ENCODE peak calls at places on chromosomes 12 and 14, in seven cellular contexts. One of them, this sample, is unnamed.

GRCh38 chr14:22837059-22837749 is 819 bp downstream of the MMP14 start:
- DNase-seq in GM23338: peak; percentile 73
- DNase-seq in K562: peak; percentile 17
- DNase-seq in Panc1: no peak
- DNase-seq in transverse colon: peak; percentile 58
- DNase-seq in upper lobe of left lung: peak; percentile 90
- DNase-seq in sigmoid colon: peak; percentile 86
- DNase-seq in this sample: peak; percentile 71

GRCh38 chr14:105047283-105048016 is 17.8 kb downstream of the GPR132 start:
- DNase-seq in GM23338: no peak
- DNase-seq in K562: no peak
- DNase-seq in Panc1: no peak
- DNase-seq in transverse colon: no peak
- DNase-seq in upper lobe of left lung: peak; percentile 68
- DNase-seq in sigmoid colon: peak; percentile 66
- DNase-seq in this sample: no peak

GRCh38 chr14:103562385-103563088 is at the start of the genes BAG5 and COA8:
- DNase-seq in GM23338: peak; percentile 94
- DNase-seq in K562: peak; percentile 82
- DNase-seq in Panc1: no peak
- DNase-seq in transverse colon: peak; percentile 88
- DNase-seq in upper lobe of left lung: peak; percentile 98
- DNase-seq in sigmoid colon: peak; percentile 88
- DNase-seq in this sample: peak; percentile 85

GRCh38 chr14:68983210-68983609 is 4.1 kb upstream of the ACTN1 start:
- DNase-seq in GM23338: no peak
- DNase-seq in K562: no peak
- DNase-seq in Panc1: no peak
- DNase-seq in transverse colon: no peak
- DNase-seq in upper lobe of left lung: no peak
- DNase-seq in sigmoid colon: no peak
- DNase-seq in this sample: no peak

GRCh38 chr14:95236221-95236620 is 78.9 kb upstream of the DICER1 start:
- DNase-seq in GM23338: no peak
- DNase-seq in K562: no peak
- DNase-seq in Panc1: no peak
- DNase-seq in transverse colon: no peak
- DNase-seq in upper lobe of left lung: no peak
- DNase-seq in sigmoid colon: peak; percentile 29
- DNase-seq in this sample: no peak

GRCh38 chr12:53195516-53196420 is 11.3 kb downstream of the ITGB7 start:
- DNase-seq in GM23338: no peak
- DNase-seq in K562: no peak
- DNase-seq in Panc1: no peak
- DNase-seq in transverse colon: no peak
- DNase-seq in upper lobe of left lung: no peak
- DNase-seq in sigmoid colon: peak; percentile 50
- DNase-seq in this sample: no peak

GRCh38 chr14:20559461-20559904 is 1.4 kb downstream of the RNASE9 start:
- DNase-seq in GM23338: peak; percentile 59
- DNase-seq in K562: no peak
- DNase-seq in Panc1: no peak
- DNase-seq in transverse colon: no peak
- DNase-seq in upper lobe of left lung: no peak
- DNase-seq in sigmoid colon: no peak
- DNase-seq in this sample: no peak

GRCh38 chr14:96156804-96157760 is 47.6 kb upstream of the BDKRB2 start:
- DNase-seq in GM23338: no peak
- DNase-seq in K562: no peak
- DNase-seq in Panc1: no peak
- DNase-seq in transverse colon: no peak
- DNase-seq in upper lobe of left lung: no peak
- DNase-seq in sigmoid colon: no peak
- DNase-seq in this sample: peak; percentile 24

GRCh38 chr14:47278233-47278842 is 397.1 kb downstream of the MDGA2 start:
- DNase-seq in GM23338: peak; percentile 80
- DNase-seq in K562: peak; percentile 14
- DNase-seq in Panc1: no peak
- DNase-seq in transverse colon: peak; percentile 41
- DNase-seq in upper lobe of left lung: no peak
- DNase-seq in sigmoid colon: no peak
- DNase-seq in this sample: peak; percentile 43

GRCh38 chr14:56119221-56119967 is 1.2 kb downstream of the PELI2 start:
- DNase-seq in GM23338: peak; percentile 64
- DNase-seq in K562: no peak
- DNase-seq in Panc1: no peak
- DNase-seq in transverse colon: peak; percentile 37
- DNase-seq in upper lobe of left lung: peak; percentile 93
- DNase-seq in sigmoid colon: peak; percentile 77
- DNase-seq in this sample: peak; percentile 46

GRCh38 chr14:59189281-59189821 is 884 bp downstream of the DAAM1 start:
- DNase-seq in GM23338: peak; percentile 28
- DNase-seq in K562: peak; percentile 11
- DNase-seq in Panc1: no peak
- DNase-seq in transverse colon: no peak
- DNase-seq in upper lobe of left lung: peak; percentile 88
- DNase-seq in sigmoid colon: no peak
- DNase-seq in this sample: no peak

GRCh38 chr12:50845021-50845647 is 2.4 kb downstream of the TMPRSS12 start:
- DNase-seq in GM23338: no peak
- DNase-seq in K562: peak; percentile 9
- DNase-seq in Panc1: no peak
- DNase-seq in transverse colon: no peak
- DNase-seq in upper lobe of left lung: no peak
- DNase-seq in sigmoid colon: no peak
- DNase-seq in this sample: no peak

GRCh38 chr12:30754750-30755394 is at the start of gene CAPRIN2:
- DNase-seq in GM23338: peak; percentile 97
- DNase-seq in K562: peak; percentile 90
- DNase-seq in Panc1: peak; percentile 83
- DNase-seq in transverse colon: peak; percentile 98
- DNase-seq in upper lobe of left lung: peak; percentile 100
- DNase-seq in sigmoid colon: peak; percentile 97
- DNase-seq in this sample: peak; percentile 98

GRCh38 chr12:53056296-53056695 is 6.4 kb downstream of the TNS2 start:
- DNase-seq in GM23338: no peak
- DNase-seq in K562: no peak
- DNase-seq in Panc1: no peak
- DNase-seq in transverse colon: peak; percentile 4
- DNase-seq in upper lobe of left lung: no peak
- DNase-seq in sigmoid colon: peak; percentile 65
- DNase-seq in this sample: no peak

GRCh38 chr12:31369712-31370521 is 44.0 kb upstream of the SINHCAF start:
- DNase-seq in GM23338: peak; percentile 86
- DNase-seq in K562: no peak
- DNase-seq in Panc1: no peak
- DNase-seq in transverse colon: peak; percentile 32
- DNase-seq in upper lobe of left lung: no peak
- DNase-seq in sigmoid colon: peak; percentile 66
- DNase-seq in this sample: peak; percentile 75

GRCh38 chr12:26124491-26125450 is at the start of gene BHLHE41:
- DNase-seq in GM23338: peak; percentile 93
- DNase-seq in K562: peak; percentile 53
- DNase-seq in Panc1: peak; percentile 81
- DNase-seq in transverse colon: peak; percentile 85
- DNase-seq in upper lobe of left lung: peak; percentile 93
- DNase-seq in sigmoid colon: peak; percentile 92
- DNase-seq in this sample: peak; percentile 78
- TF ChIP-seq POLR2AphosphoS5 in GM23338: no peak
- TF ChIP-seq POLR2AphosphoS5 in K562: no peak
- TF ChIP-seq POLR2AphosphoS5 in Panc1: peak; percentile 43
- TF ChIP-seq POLR2AphosphoS5 in transverse colon: peak; percentile 85
- TF ChIP-seq POLR2AphosphoS5 in upper lobe of left lung: no peak
- TF ChIP-seq POLR2AphosphoS5 in sigmoid colon: peak; percentile 96
- TF ChIP-seq POLR2AphosphoS5 in this sample: peak; percentile 93

GRCh38 chr12:104939089-104939488 is 19.0 kb downstream of the SLC41A2 start:
- DNase-seq in GM23338: no peak
- DNase-seq in K562: no peak
- DNase-seq in Panc1: no peak
- DNase-seq in transverse colon: no peak
- DNase-seq in upper lobe of left lung: no peak
- DNase-seq in sigmoid colon: no peak
- DNase-seq in this sample: no peak
- H3K4me3 ChIP-seq in GM23338: no peak overlapping the region
- H3K4me3 ChIP-seq in K562: no peak overlapping the region
- H3K4me3 ChIP-seq in Panc1: no peak overlapping the region
- H3K4me3 ChIP-seq in transverse colon: no peak overlapping the region
- H3K4me3 ChIP-seq in upper lobe of left lung: no peak overlapping the region
- H3K4me3 ChIP-seq in sigmoid colon: no peak overlapping the region
- H3K4me3 ChIP-seq in this sample: no peak overlapping the region

DNA sequence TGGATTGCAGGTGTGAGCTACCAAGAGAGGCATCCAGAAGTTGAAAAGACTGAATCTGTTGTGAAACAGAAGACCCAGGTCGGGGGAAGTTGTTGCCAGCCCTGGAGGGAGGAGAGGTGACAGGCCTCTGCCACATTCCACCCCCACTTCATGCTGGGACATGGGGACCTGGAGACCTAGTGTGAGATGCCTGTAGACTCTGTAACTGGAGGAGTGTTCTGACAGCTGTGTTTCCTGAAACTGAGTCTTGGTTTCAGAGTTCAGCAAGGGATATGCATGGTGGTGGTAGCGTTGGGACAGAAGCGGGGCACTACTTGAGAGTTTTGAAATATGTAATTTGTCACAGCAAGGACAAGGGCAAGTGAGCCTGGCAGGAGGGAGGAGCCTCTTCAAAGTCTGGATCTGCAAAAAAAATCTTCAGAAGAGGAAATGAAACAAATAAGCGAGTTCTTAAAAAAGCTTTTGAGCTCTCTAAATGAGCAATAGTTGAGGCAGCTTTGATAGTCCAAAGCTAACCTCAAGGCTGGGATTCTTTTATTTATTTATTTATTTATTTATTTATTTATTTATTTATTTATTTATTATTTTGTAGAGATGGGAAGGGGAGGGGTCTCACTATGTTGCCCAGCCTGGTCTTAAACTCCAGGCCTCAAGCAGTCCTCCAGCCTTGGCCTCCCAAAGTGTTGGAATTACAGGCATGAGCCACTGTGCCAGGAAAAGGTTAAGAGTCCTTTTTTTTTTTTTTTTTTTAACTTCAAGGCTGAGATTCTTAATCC is 58.9 kb upstream of the EEA1 start:
- DNase-seq in GM23338: peak; percentile 16
- DNase-seq in K562: no peak
- DNase-seq in Panc1: no peak
- DNase-seq in transverse colon: peak; percentile 50
- DNase-seq in upper lobe of left lung: no peak
- DNase-seq in sigmoid colon: no peak
- DNase-seq in this sample: no peak
- TF ChIP-seq POLR2AphosphoS5 in GM23338: no peak
- TF ChIP-seq POLR2AphosphoS5 in K562: no peak
- TF ChIP-seq POLR2AphosphoS5 in Panc1: no peak
- TF ChIP-seq POLR2AphosphoS5 in transverse colon: no peak
- TF ChIP-seq POLR2AphosphoS5 in upper lobe of left lung: no peak
- TF ChIP-seq POLR2AphosphoS5 in sigmoid colon: no peak
- TF ChIP-seq POLR2AphosphoS5 in this sample: no peak

GRCh38 chr12:127381043-127381668 is 885.8 kb upstream of the TMEM132C start:
- DNase-seq in GM23338: peak; percentile 79
- DNase-seq in K562: peak; percentile 85
- DNase-seq in Panc1: no peak
- DNase-seq in transverse colon: peak; percentile 21
- DNase-seq in upper lobe of left lung: peak; percentile 91
- DNase-seq in sigmoid colon: no peak
- DNase-seq in this sample: peak; percentile 60
- H3K4me3 ChIP-seq in GM23338: no peak overlapping the region
- H3K4me3 ChIP-seq in K562: no peak overlapping the region
- H3K4me3 ChIP-seq in Panc1: peak overlapping the region; percentile 19
- H3K4me3 ChIP-seq in transverse colon: no peak overlapping the region
- H3K4me3 ChIP-seq in upper lobe of left lung: no peak overlapping the region
- H3K4me3 ChIP-seq in sigmoid colon: peak overlapping the region; percentile 17
- H3K4me3 ChIP-seq in this sample: no peak overlapping the region